ENCODE peak calls at places on chromosomes 1 and 21, in six cellular contexts. Z is mesendoderm, T is IMR-90, U is neuronal stem cell, W is H1, N is H9. S is an unnamed sample.

GRCh38 chr1:32651461-32652073 is 559 bp downstream of the RBBP4 start:
- DNase-seq in U (no peak), W (no peak), Z (no peak), T (no peak), N (no peak), S (no peak)

GRCh38 chr21:21074305-21074704 is 76.1 kb downstream of the NCAM2 start:
- DNase-seq in N (no peak), W (no peak), Z (no peak), T (no peak), U (no peak), S (no peak)

GRCh38 chr1:227733751-227734545 is 1.2 kb downstream of the JMJD4 start:
- DNase-seq in W (no peak), U (no peak), T (no peak), N (peak; percentile 16), Z (no peak), S (no peak)

GRCh38 chr1:9101510-9102146 is 27.3 kb downstream of the GPR157 start:
- DNase-seq in N (peak; percentile 78), W (peak; percentile 68), T (peak; percentile 68), Z (peak; percentile 81), U (peak; percentile 18), S (peak; percentile 65)

GRCh38 chr1:117959364-117959763 is 29.8 kb downstream of the WDR3 start:
- DNase-seq in N (no peak), U (no peak), W (no peak), T (peak; percentile 45), Z (no peak), S (no peak)

GRCh38 chr1:1326075-1326605 is 1.5 kb downstream of the CPTP start:
- DNase-seq in Z (no peak), U (no peak), T (no peak), N (no peak), W (no peak), S (no peak)

GRCh38 chr1:223246468-223246867 is 103.4 kb upstream of the TLR5 start:
- DNase-seq in W (peak; percentile 8), T (no peak), Z (no peak), U (no peak), N (peak; percentile 8), S (no peak)

GRCh38 chr1:86429830-86430229 is 5.9 kb downstream of the CLCA2 start:
- DNase-seq in U (no peak), Z (no peak), N (no peak), T (peak; percentile 93), W (no peak), S (peak; percentile 96)

GRCh38 chr21:17512245-17513213 is at the start of gene CXADR:
- DNase-seq in T (no peak), U (peak; percentile 92), N (peak; percentile 93), W (peak; percentile 94), Z (peak; percentile 96), S (peak; percentile 33)

GRCh38 chr1:70528591-70529333 is 117.7 kb downstream of the CTH start:
- DNase-seq in T (peak; percentile 33), U (peak; percentile 30), N (peak; percentile 69), W (peak; percentile 58), Z (peak; percentile 69), S (peak; percentile 39)

GRCh38 chr1:84089470-84090261 is 54.4 kb upstream of the PRKACB start:
- DNase-seq in T (peak; percentile 51), Z (no peak), U (no peak), N (no peak), W (no peak), S (peak; percentile 40)

DNA sequence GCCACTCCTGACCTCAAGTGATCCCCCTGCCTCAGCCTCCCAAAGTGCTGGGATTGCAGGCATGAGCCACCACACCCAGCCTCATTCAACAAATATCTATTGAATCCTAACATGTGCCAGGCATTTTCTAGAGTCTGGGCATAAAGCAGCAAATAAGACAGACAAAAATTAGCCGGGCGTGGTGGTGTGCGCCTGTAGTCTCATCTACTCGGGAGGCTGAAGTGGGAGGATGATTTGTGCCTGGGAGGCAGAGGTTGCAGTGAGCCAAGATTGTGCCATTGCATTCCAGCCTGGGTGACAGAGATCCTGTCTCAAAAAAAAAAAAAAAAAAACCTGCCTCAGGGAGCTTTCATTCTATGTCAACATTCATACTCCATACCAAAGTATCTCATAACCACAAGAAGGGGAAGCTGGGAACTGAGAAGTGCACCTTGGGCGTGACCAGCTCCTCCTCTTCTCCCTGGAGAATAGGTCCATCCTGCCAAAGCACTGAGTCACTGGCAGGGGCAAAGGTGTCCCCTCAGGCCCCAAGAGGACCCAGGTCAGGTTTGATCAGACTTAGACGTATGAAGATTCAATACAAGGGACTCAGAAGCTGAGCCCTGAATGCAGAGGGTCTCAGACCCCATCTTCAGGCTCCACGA is 36.8 kb upstream of the PPP1R15B start:
- DNase-seq in N (no peak), T (no peak), Z (no peak), U (no peak), W (no peak), S (no peak)
- H2BK15ac ChIP-seq in N (no peak overlapping the region), T (no peak overlapping the region), Z (no peak overlapping the region), U (no peak overlapping the region), W (no peak overlapping the region), S (no peak overlapping the region)

GRCh38 chr1:51908499-51908898 is 30.0 kb upstream of the NRDC start:
- DNase-seq in Z (no peak), W (no peak), U (no peak), N (no peak), T (no peak), S (no peak)
- H2BK15ac ChIP-seq in Z (no peak overlapping the region), W (no peak overlapping the region), U (no peak overlapping the region), N (no peak overlapping the region), T (no peak overlapping the region), S (no peak overlapping the region)

GRCh38 chr1:90508376-90509167 is 208.5 kb downstream of the BARHL2 start:
- DNase-seq in T (no peak), W (no peak), Z (no peak), N (no peak), U (no peak), S (no peak)

GRCh38 chr1:90510143-90510542 is 207.0 kb downstream of the BARHL2 start:
- DNase-seq in U (no peak), T (no peak), Z (no peak), W (no peak), N (no peak), S (no peak)

GRCh38 chr1:90507173-90507572 is 209.9 kb downstream of the BARHL2 start:
- DNase-seq in W (no peak), N (no peak), Z (no peak), U (no peak), T (no peak), S (no peak)

GRCh38 chr1:90512441-90512840 is 204.7 kb downstream of the BARHL2 start:
- DNase-seq in W (no peak), T (no peak), Z (no peak), N (no peak), U (no peak), S (no peak)

DNA sequence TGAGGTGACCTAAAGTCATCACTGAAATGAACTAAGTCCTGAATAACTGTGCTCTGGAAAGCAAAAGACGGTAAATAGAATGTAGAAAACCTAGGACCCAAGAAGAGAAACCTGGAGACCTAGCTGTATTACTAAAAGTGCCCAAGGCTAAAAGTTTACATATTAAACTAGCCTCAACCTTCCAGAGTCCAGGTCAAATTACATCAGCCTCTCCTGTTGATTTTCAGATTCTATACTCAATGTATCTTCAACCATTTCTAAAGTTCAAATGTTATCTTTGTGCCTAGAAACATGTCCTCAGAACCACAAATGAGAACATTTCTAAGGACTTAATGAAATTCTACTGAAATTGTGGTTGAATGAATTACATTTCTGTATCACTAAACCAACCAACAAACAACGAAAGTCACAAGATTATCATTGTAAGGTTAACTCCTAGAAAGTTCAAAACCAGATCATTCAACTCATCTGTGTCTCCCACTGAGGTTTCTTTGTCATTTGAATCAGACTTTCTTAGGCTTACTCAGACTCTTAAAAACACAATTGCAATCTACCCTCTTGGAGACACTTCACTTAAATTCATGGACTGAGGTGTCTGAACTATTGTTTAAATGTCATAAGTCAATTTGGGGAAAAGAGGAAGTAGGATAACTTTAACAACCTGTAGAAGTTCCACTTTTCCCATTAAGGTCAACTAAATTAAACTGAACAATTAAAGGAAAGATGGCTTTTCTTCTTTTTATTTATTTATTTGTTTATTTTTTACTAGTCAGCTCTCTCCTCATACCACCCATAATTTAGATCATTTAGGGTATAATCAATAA is 207.7 kb downstream of the BARHL2 start:
- DNase-seq in T (no peak), Z (no peak), N (no peak), U (no peak), W (no peak), S (no peak)
- H2BK15ac ChIP-seq in T (no peak overlapping the region), Z (no peak overlapping the region), N (no peak overlapping the region), U (no peak overlapping the region), W (no peak overlapping the region), S (no peak overlapping the region)

GRCh38 chr1:59438058-59438560 is 141.2 kb downstream of the FGGY start:
- DNase-seq in W (no peak), Z (no peak), T (no peak), U (no peak), N (no peak), S (no peak)
- H2BK15ac ChIP-seq in W (no peak overlapping the region), Z (no peak overlapping the region), T (no peak overlapping the region), U (no peak overlapping the region), N (no peak overlapping the region), S (no peak overlapping the region)

GRCh38 chr21:15160136-15160535 is 95.3 kb upstream of the NRIP1 start:
- DNase-seq in Z (no peak), N (no peak), U (no peak), W (no peak), T (no peak), S (no peak)
- H2BK15ac ChIP-seq in Z (no peak overlapping the region), N (no peak overlapping the region), U (no peak overlapping the region), W (no peak overlapping the region), T (no peak overlapping the region), S (no peak overlapping the region)

S was measured in mesenchymal stem cell.